ENCODE peak calls at places on chromosomes 7 and 10, in five cellular contexts. R, H, Y, S and P are unnamed samples.

GRCh38 chr7:132240262-132240661 is 336.0 kb downstream of the PLXNA4 start:
- DNase-seq in H (no peak), Y (no peak), R (no peak), S (no peak), P (no peak)

GRCh38 chr10:4941540-4942330 is 21.5 kb upstream of the AKR1C1 start:
- DNase-seq in Y (no peak), H (peak), S (no peak), R (peak), P (no peak)

GRCh38 chr7:141590666-141591065 is 39.5 kb downstream of the AGK start:
- DNase-seq in R (no peak), Y (no peak), S (no peak), H (no peak), P (no peak)

GRCh38 chr10:132897516-132898381 is 44.6 kb downstream of the CFAP46 start:
- DNase-seq in R (no peak), H (no peak), S (peak), Y (peak), P (peak)

GRCh38 chr7:94423865-94424264 is 29.2 kb downstream of the COL1A2 start:
- DNase-seq in S (no peak), R (peak), Y (no peak), H (peak), P (no peak)

GRCh38 chr7:93218997-93219827 is 7.1 kb downstream of the HEPACAM2 start:
- DNase-seq in Y (no peak), R (no peak), S (no peak), H (no peak), P (no peak)

GRCh38 chr7:150744041-150744656 is 6.9 kb downstream of the GIMAP5 start:
- DNase-seq in S (no peak), H (no peak), Y (no peak), R (no peak), P (no peak)

GRCh38 chr10:29470355-29470705 is 164.4 kb downstream of the SVIL start:
- DNase-seq in R (no peak), Y (peak), S (peak), H (no peak), P (peak)

GRCh38 chr10:62580396-62580795 is 206.2 kb downstream of the ZNF365 start:
- DNase-seq in S (no peak), R (peak), Y (no peak), H (no peak), P (no peak)

GRCh38 chr10:73907841-73908517 is 3.0 kb upstream of the PLAU start:
- DNase-seq in R (peak), Y (peak), H (peak), S (peak), P (peak)

GRCh38 chr7:158973440-158973839 is 117.1 kb downstream of the DYNC2I1 start:
- DNase-seq in Y (no peak), H (no peak), S (no peak), R (no peak), P (no peak)
- TF ChIP-seq CTCF in Y (no peak), H (peak), S (peak), R (no peak), P (no peak)

GRCh38 chr7:50795831-50796230 is 13.1 kb upstream of the GRB10 start:
- DNase-seq in Y (no peak), R (no peak), S (no peak), H (no peak), P (no peak)
- TF ChIP-seq CTCF in Y (no peak), R (no peak), S (no peak), H (peak), P (no peak)

GRCh38 chr7:111992601-111993000 is 213.6 kb downstream of the DOCK4 start:
- DNase-seq in H (peak), S (no peak), R (peak), Y (no peak), P (no peak)
- TF ChIP-seq CTCF in H (no peak), S (no peak), R (no peak), Y (no peak), P (no peak)

GRCh38 chr7:133409421-133409820 is 156.5 kb downstream of the EXOC4 start:
- DNase-seq in Y (no peak), R (no peak), S (no peak), H (no peak), P (no peak)

GRCh38 chr7:133408212-133408611 is 155.3 kb downstream of the EXOC4 start:
- DNase-seq in Y (no peak), R (no peak), S (no peak), H (no peak), P (no peak)

GRCh38 chr7:133411402-133411801 is 158.5 kb downstream of the EXOC4 start:
- DNase-seq in S (no peak), R (no peak), H (no peak), Y (no peak), P (no peak)

GRCh38 chr7:133412942-133413341 is 160.1 kb downstream of the EXOC4 start:
- DNase-seq in Y (no peak), H (no peak), R (no peak), S (no peak), P (no peak)
- TF ChIP-seq CTCF in Y (no peak), H (no peak), R (no peak), S (no peak), P (peak)

GRCh38 chr7:26399309-26399610 is 107.6 kb downstream of the SNX10 start:
- DNase-seq in S (peak), H (no peak), Y (no peak), R (peak), P (peak)
- TF ChIP-seq CTCF in S (no peak), H (peak), Y (no peak), R (peak), P (peak)

GRCh38 chr10:122051609-122052385 is 62.8 kb downstream of the TACC2 start:
- DNase-seq in S (peak), R (peak), H (peak), Y (peak), P (peak)
- TF ChIP-seq CTCF in S (peak), R (peak), H (peak), Y (peak), P (peak)

GRCh38 chr7:6589151-6589828 is 531 bp upstream of the INTS15 start:
- DNase-seq in R (no peak), S (no peak), H (no peak), Y (no peak), P (no peak)

GRCh38 chr7:6588566-6588965 is 1.3 kb upstream of the INTS15 start:
- DNase-seq in H (no peak), Y (no peak), S (no peak), R (no peak), P (no peak)

GRCh38 chr7:6590645-6591110 is 857 bp downstream of the INTS15 start:
- DNase-seq in H (peak), S (no peak), Y (no peak), R (no peak), P (no peak)

DNA sequence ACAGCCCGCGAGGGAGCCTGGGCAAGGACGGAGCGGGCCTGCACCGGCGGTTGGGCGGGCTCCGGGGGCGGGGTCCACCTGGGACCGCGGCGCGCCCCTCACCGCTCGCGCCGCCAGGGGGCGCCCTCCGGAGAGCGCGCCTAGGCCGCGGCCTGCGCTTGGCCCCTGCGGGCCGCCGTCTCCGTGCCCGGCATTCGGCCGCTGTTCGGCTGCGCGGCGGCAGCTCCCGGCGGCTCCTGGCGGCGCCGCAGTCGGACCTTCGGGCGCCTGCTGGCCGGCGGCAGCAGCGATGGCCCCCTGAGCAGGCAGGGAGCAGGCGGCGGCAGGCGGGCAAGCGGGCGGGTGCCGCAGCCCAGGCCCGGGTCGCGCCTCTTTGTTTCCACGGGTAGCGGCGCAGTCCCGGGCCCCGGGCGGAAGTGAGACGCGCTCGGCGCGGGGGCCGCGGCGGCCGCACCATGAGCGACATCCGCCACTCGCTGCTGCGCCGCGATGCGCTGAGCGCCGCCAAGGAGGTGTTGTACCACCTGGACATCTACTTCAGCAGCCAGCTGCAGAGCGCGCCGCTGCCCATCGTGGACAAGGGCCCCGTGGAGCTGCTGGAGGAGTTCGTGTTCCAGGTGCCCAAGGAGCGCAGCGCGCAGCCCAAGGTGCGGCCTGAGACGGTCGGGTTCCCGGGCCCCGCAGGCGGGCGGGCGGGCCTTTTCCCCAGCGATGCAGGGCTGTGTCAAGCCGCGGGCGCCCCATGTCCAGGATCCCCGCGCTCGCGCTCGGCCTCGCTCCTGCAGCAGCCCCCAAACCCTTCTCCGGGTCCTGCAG is at the start of gene INTS15:
- DNase-seq in H (peak), Y (peak), S (peak), R (peak), P (peak)
- TF ChIP-seq CTCF in H (peak), Y (peak), S (peak), R (peak), P (peak)

DNA sequence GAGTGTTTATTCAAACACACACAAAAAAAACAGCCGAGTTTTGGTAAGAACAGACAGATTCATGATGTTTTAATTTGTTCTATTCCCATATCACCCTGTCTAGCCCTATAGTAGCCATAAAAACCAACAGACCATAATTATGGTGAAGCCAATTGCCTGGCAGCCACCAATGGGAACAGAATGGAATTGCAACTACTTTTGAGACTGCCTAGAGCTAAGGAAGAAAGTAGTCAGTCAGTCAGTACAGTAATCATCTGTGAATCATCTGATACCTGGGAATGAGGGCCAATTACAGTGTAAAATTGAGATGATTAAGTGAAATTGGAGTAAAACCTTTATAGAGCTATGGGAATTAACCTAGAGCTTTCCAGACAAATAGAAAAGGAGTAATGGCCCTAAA is 952.7 kb upstream of the KCND2 start:
- DNase-seq in Y (no peak), H (no peak), S (no peak), R (no peak), P (no peak)
- TF ChIP-seq CTCF in Y (no peak), H (no peak), S (no peak), R (no peak), P (no peak)